ENCODE peak calls at places on chromosomes 6 and 20, in nine cellular contexts. D, P, J, C, F, E, R, Y and B are unnamed samples. For H3K4me1, the result is how much of the 10 kb centered on the place peaks cover.

GRCh38 chr6:137775720-137776119 is 91.3 kb upstream of the TNFAIP3 start:
- DNase-seq in J (no peak), P (peak), R (no peak), C (no peak), E (no peak), F (no peak), D (no peak), Y (no peak), B (no peak)

GRCh38 chr20:49278817-49279676 is 1.2 kb upstream of the ZNFX1 start:
- DNase-seq in F (no peak), R (no peak), P (no peak), J (no peak), D (no peak), C (peak), E (peak), Y (no peak), B (no peak)

GRCh38 chr20:39986231-39986904 is 702.7 kb downstream of the MAFB start:
- DNase-seq in D (no peak), Y (peak), R (peak), J (no peak), P (no peak), F (peak), C (peak), E (no peak), B (peak)

GRCh38 chr6:170147832-170148708 is 142.8 kb downstream of the DLL1 start:
- DNase-seq in C (peak), D (no peak), E (peak), J (peak), P (no peak), Y (peak), R (no peak), F (no peak), B (peak)

GRCh38 chr6:52157301-52157930 is 28.8 kb upstream of the IL17A start:
- DNase-seq in F (no peak), Y (no peak), J (no peak), R (no peak), C (no peak), E (no peak), D (no peak), P (peak), B (no peak)

GRCh38 chr6:103791458-103791857 is 1068.3 kb downstream of the HACE1 start:
- DNase-seq in F (no peak), R (no peak), D (no peak), Y (no peak), P (no peak), E (no peak), J (no peak), C (no peak), B (no peak)

GRCh38 chr6:116877743-116878142 is 701 bp downstream of the RFX6 start:
- DNase-seq in R (no peak), D (no peak), Y (peak), E (no peak), P (no peak), J (no peak), F (peak), C (no peak), B (no peak)

GRCh38 chr6:128336436-128337095 is 183.8 kb downstream of the PTPRK start:
- DNase-seq in J (no peak), C (no peak), E (no peak), R (no peak), Y (no peak), D (no peak), P (no peak), F (no peak), B (no peak)

GRCh38 chr6:53203483-53203882 is 54.8 kb upstream of the GCM1 start:
- DNase-seq in D (no peak), Y (no peak), P (no peak), R (no peak), E (no peak), J (no peak), F (no peak), C (no peak), B (no peak)

GRCh38 chr20:16069416-16070010 is 503.7 kb downstream of the KIF16B start:
- DNase-seq in C (no peak), J (no peak), E (no peak), R (no peak), F (no peak), D (no peak), Y (no peak), P (no peak), B (no peak)

GRCh38 chr6:6856538-6857523 is 250.9 kb upstream of the RREB1 start:
- DNase-seq in E (peak), Y (peak), D (peak), R (no peak), J (peak), C (peak), F (peak), P (no peak), B (peak)

GRCh38 chr6:16128759-16129622 is at the start of gene MYLIP:
- DNase-seq in D (peak), F (peak), P (peak), J (peak), R (peak), E (peak), C (peak), Y (peak), B (peak)

GRCh38 chr6:44074383-44075136 is 52.7 kb downstream of the MRPL14 start:
- DNase-seq in D (peak), F (peak), R (peak), C (peak), J (no peak), P (peak), E (peak), Y (peak), B (peak)

GRCh38 chr6:28985396-28986164 is 19.5 kb downstream of the ZNF311 start:
- DNase-seq in J (peak), D (peak), R (peak), P (peak), Y (peak), F (peak), E (peak), C (peak), B (peak)

GRCh38 chr20:1813101-1813529 is 82.1 kb upstream of the SIRPA start:
- DNase-seq in R (peak), C (peak), E (no peak), D (peak), P (peak), F (no peak), J (no peak), Y (no peak), B (peak)

GRCh38 chr20:37123441-37123840 is 27.6 kb upstream of the RBL1 start:
- DNase-seq in E (peak), R (no peak), Y (no peak), D (no peak), J (no peak), P (no peak), F (no peak), C (no peak), B (no peak)

GRCh38 chr6:150409576-150410066 is 40.8 kb downstream of the IYD start:
- DNase-seq in R (no peak), E (peak), P (peak), C (peak), Y (no peak), D (peak), F (no peak), J (no peak), B (no peak)

GRCh38 chr20:34222208-34222607 is 19.0 kb upstream of the ASIP start:
- DNase-seq in J (no peak), P (no peak), C (peak), D (no peak), E (no peak), R (no peak), F (no peak), Y (no peak), B (no peak)

GRCh38 chr6:96900873-96901272 is 3.2 kb upstream of the NDUFAF4 start:
- DNase-seq in F (no peak), J (no peak), R (no peak), E (no peak), P (no peak), C (no peak), D (no peak), Y (no peak), B (no peak)

GRCh38 chr20:62163485-62163865 is 19.4 kb upstream of the MTG2 start:
- DNase-seq in F (no peak), E (no peak), R (no peak), D (no peak), C (no peak), Y (no peak), P (no peak), J (no peak), B (no peak)

GRCh38 chr20:4972506-4973251 is 28.6 kb downstream of the SLC23A2 start:
- DNase-seq in J (no peak), P (peak), F (no peak), C (no peak), E (no peak), Y (no peak), D (no peak), R (no peak), B (no peak)

GRCh38 chr6:7106752-7107577 is 796 bp upstream of the RREB1 start:
- DNase-seq in Y (peak), P (no peak), F (no peak), C (peak), D (no peak), J (no peak), R (peak), E (peak), B (peak)

GRCh38 chr6:114312931-114313330 is 29.9 kb downstream of the HS3ST5 start:
- DNase-seq in J (no peak), Y (no peak), R (no peak), P (no peak), E (no peak), F (no peak), D (no peak), C (no peak), B (no peak)

GRCh38 chr6:135423649-135424128 is 73.9 kb downstream of the AHI1 start:
- DNase-seq in F (peak), C (no peak), P (peak), E (no peak), J (no peak), R (no peak), Y (peak), D (no peak), B (no peak)

GRCh38 chr6:55141611-55142010 is 32.7 kb upstream of the HCRTR2 start:
- DNase-seq in D (no peak), J (no peak), E (no peak), Y (no peak), P (no peak), C (no peak), R (no peak), F (no peak), B (no peak)

DNA sequence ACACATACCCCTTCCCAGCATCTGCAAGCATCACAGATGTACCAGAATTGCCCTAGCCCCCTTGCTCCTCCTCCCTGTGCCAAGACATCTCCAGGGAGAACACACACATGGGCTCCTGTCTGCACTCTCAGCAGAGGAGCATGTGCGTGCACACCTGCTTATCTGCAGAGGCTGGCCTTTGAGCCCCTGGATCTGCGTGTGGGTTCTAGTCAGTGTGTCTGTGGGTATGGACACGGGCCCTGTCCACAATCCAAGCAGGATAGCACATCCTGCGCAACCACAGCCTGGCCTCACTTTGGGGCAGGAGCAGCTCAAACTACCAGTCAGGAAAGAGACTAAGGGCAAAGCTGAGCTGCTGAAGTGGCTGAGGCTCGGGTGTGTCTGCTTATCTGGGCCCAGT is 41.0 kb downstream of the HM13 start:
- DNase-seq in P (no peak), C (no peak), Y (no peak), E (no peak), D (no peak), R (no peak), F (no peak), J (no peak), B (no peak)
- TF ChIP-seq POLR2AphosphoS5 in P (no peak), C (no peak), Y (no peak), E (no peak), D (no peak), R (no peak), F (no peak), J (no peak), B (no peak)

GRCh38 chr6:11538049-11538798 is 675 bp downstream of the TMEM170B start:
- DNase-seq in Y (peak), P (peak), D (peak), E (peak), C (peak), R (peak), J (peak), F (peak), B (peak)
- H3K4me1 ChIP-seq in Y (under half), P (under half), D (under half), E (under half), C (under half), R (under half), J (under half), F (under half), B (under half)

DNA sequence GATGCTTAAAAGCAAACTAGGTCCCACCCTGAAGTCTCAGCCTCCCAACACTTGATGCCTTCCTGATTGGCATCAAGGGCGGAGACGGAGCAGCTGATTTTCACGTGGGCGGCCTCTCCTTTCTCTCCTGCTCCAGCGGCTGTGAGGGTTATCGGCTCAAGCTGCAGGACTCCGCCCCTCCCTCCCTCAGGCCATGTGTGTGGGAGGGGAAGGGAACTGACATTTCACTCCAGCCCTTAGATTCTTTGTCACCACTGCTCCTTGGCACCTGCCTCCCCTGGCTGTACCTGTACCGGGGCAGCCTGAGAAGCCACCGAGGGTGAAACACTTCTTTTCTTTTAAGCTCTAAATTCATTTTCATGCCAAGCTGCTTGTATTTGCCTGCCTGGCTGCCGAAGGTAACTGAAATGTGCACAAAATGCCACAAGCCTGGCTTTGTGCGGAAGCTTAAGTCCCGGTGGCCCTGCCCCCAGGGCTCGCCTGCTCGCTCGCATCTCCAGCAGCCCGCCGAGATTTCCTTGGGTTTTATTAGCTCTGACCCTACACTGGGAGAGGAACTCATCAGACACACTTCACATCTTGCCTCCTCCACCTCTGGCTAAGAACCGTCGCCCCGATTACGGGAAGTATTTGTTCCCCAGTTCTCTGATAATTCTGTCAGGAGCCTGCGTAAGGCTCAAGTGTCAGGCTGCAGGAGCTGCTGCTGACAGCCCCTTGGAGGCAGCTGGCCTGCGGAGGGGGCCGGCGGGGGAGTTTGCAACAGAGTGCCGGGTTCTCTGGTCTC is 9.6 kb upstream of the CPNE5 start:
- DNase-seq in Y (peak), R (peak), E (no peak), F (peak), C (peak), P (peak), J (no peak), D (peak), B (no peak)
- TF ChIP-seq POLR2AphosphoS5 in Y (no peak), R (peak), E (no peak), F (no peak), C (no peak), P (no peak), J (no peak), D (no peak), B (no peak)

GRCh38 chr6:110882824-110883554 is 8.4 kb downstream of the AMD1 start:
- DNase-seq in C (no peak), J (no peak), F (no peak), D (no peak), P (no peak), E (no peak), R (no peak), Y (no peak), B (no peak)

GRCh38 chr6:110886555-110887167 is 12.1 kb downstream of the AMD1 start:
- DNase-seq in P (no peak), Y (no peak), F (no peak), E (no peak), J (no peak), R (no peak), D (no peak), C (no peak), B (no peak)

GRCh38 chr6:110884321-110884720 is 9.7 kb downstream of the AMD1 start:
- DNase-seq in J (no peak), C (no peak), D (no peak), P (no peak), Y (no peak), F (no peak), E (no peak), R (no peak), B (no peak)

GRCh38 chr6:110881929-110882629 is 7.5 kb downstream of the AMD1 start:
- DNase-seq in R (no peak), C (no peak), J (no peak), P (no peak), D (no peak), F (no peak), Y (no peak), E (no peak), B (no peak)

GRCh38 chr6:110885526-110885925 is 10.9 kb downstream of the AMD1 start:
- DNase-seq in Y (no peak), J (no peak), C (no peak), P (no peak), F (no peak), D (no peak), R (no peak), E (no peak), B (no peak)
- H3K4me1 ChIP-seq in Y (under half), J (under half), C (under half), P (under half), F (under half), D (under half), R (under half), E (half or more), B (half or more)

GRCh38 chr20:21127201-21127981 is 1.5 kb downstream of the KIZ start:
- DNase-seq in E (no peak), Y (no peak), P (no peak), C (no peak), R (no peak), F (no peak), D (no peak), J (no peak), B (no peak)
- TF ChIP-seq POLR2AphosphoS5 in E (no peak), Y (no peak), P (no peak), C (no peak), R (no peak), F (no peak), D (no peak), J (no peak), B (no peak)

GRCh38 chr6:36983538-36983937 is 2.5 kb downstream of the MTCH1 start:
- DNase-seq in Y (no peak), J (no peak), D (no peak), P (no peak), R (no peak), E (no peak), F (no peak), C (no peak), B (no peak)
- H3K4me1 ChIP-seq in Y (half or more), J (under half), D (half or more), P (under half), R (under half), E (half or more), F (under half), C (under half), B (half or more)

DNA sequence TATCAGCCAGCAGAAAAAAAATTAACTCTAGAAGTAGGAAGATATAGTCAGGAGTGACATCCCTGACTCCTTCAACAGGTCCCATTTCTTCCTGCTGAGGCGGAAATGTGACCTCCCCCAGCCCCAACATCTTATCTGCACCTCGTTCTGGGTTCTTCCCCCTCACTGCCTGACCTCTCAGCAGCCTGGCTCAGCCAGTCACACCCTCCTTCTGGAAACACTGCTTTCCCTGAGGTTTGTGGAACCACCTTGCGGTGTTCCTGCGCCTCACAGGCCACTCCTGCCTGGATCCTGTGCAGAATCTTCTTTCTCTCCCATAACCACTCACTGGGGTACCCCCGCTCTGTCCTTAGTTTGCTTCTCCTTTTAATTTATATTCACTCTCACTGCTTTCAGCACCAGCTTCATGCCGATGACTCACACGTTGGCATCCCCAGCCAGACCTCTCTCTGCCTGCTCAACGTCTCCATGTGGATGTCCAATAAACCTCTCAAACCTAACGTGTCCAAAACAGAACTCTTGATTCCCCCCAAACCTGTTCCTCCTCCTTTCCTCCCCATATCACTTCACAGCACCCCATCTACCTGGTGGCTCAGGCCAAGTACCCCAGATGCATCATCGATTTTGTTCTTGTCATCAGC is 222.8 kb upstream of the PLN start:
- DNase-seq in C (no peak), F (no peak), J (no peak), D (no peak), R (no peak), Y (no peak), P (no peak), E (no peak), B (peak)
- TF ChIP-seq POLR2AphosphoS5 in C (peak), F (no peak), J (no peak), D (no peak), R (no peak), Y (no peak), P (no peak), E (no peak), B (peak)

GRCh38 chr20:21190866-21191265 is 65.0 kb downstream of the KIZ start:
- DNase-seq in P (no peak), Y (no peak), J (no peak), C (no peak), F (no peak), D (no peak), R (no peak), E (no peak), B (no peak)
- H3K4me1 ChIP-seq in P (under half), Y (under half), J (under half), C (under half), F (under half), D (under half), R (under half), E (under half), B (under half)

DNA sequence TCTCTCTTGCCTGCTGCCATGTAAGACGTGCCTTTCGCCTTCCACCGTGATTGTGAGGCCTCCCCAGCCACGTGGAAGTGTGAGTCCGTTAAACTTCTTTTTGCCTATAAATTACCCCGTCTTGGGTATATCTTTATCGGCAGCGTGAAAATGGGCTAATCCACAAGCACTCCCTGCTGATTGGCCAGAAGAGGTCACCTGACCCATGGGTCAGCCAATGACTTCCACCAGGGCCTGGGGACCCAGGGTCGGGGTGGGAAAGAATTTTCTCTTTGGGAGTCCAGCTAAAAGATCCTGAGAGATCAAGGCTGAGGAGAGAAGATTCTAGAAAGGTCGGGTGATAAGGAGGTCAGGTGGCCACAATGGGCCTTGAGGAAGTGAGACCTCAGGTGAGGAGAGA is 17.1 kb downstream of the ZBP1 start:
- DNase-seq in E (no peak), P (no peak), Y (no peak), J (no peak), R (no peak), D (no peak), C (no peak), F (no peak), B (no peak)
- TF ChIP-seq POLR2AphosphoS5 in E (no peak), P (no peak), Y (no peak), J (no peak), R (no peak), D (no peak), C (no peak), F (no peak), B (no peak)